ENCODE peak calls at places on chromosomes 11 and 22, in five cellular contexts. Z, W, C, P and D are unnamed samples.
A peak's percentile ranks its signal among the peaks of the same experiment; 100 is the strongest.

GRCh38 chr22:43402128-43402527 is 9.7 kb upstream of the MPPED1 start:
- DNase-seq in Z (no peak), W (no peak), C (no peak), P (no peak), D (no peak)

GRCh38 chr11:117314840-117315239 is 1.2 kb downstream of the BACE1 start:
- DNase-seq in Z (no peak), W (peak; percentile 36), C (no peak), P (peak; percentile 59), D (peak; percentile 74)

GRCh38 chr11:72328366-72329224 is 84.6 kb upstream of the PHOX2A start:
- DNase-seq in Z (no peak), W (peak; percentile 15), C (no peak), P (no peak), D (no peak)

GRCh38 chr22:20434264-20434751 is 3.3 kb downstream of the SCARF2 start:
- DNase-seq in Z (no peak), W (no peak), C (no peak), P (peak; percentile 61), D (peak; percentile 54)

GRCh38 chr11:118565062-118565461 is 669 bp downstream of the IFT46 start:
- DNase-seq in Z (peak; percentile 66), W (peak; percentile 6), C (no peak), P (no peak), D (no peak)

GRCh38 chr11:3178349-3178748 is 13.2 kb upstream of the OSBPL5 start:
- DNase-seq in Z (no peak), W (no peak), C (no peak), P (no peak), D (no peak)

GRCh38 chr11:102733232-102733875 is 8.6 kb upstream of the MMP8 start:
- DNase-seq in Z (no peak), W (peak; percentile 85), C (peak; percentile 59), P (no peak), D (peak; percentile 84)

GRCh38 chr11:92978226-92979111 is 9.0 kb downstream of the MTNR1B start:
- DNase-seq in Z (no peak), W (no peak), C (no peak), P (no peak), D (no peak)

GRCh38 chr22:38462960-38463784 is 4.7 kb upstream of the KDELR3 start:
- DNase-seq in Z (no peak), W (peak; percentile 87), C (no peak), P (no peak), D (peak; percentile 72)

GRCh38 chr11:63590024-63590788 is 24.0 kb downstream of the PLAAT3 start:
- DNase-seq in Z (peak; percentile 15), W (no peak), C (no peak), P (peak; percentile 35), D (no peak)

GRCh38 chr11:118411523-118411922 is 10.1 kb downstream of the ATP5MG start:
- DNase-seq in Z (no peak), W (no peak), C (no peak), P (no peak), D (no peak)

GRCh38 chr11:84906995-84907394 is 720.1 kb downstream of the DLG2 start:
- DNase-seq in Z (no peak), W (no peak), C (no peak), P (no peak), D (no peak)

GRCh38 chr11:84430661-84431060 is 1144.5 kb upstream of the CCDC90B start:
- DNase-seq in Z (no peak), W (peak; percentile 33), C (no peak), P (no peak), D (no peak)

GRCh38 chr11:2807801-2808241 is 77.8 kb downstream of the CDKN1C start:
- DNase-seq in Z (no peak), W (no peak), C (peak; percentile 20), P (peak; percentile 75), D (peak; percentile 41)

GRCh38 chr11:1743587-1744136 is 6.7 kb downstream of the IFITM10 start:
- DNase-seq in Z (no peak), W (no peak), C (no peak), P (no peak), D (peak; percentile 44)

GRCh38 chr11:19032990-19033389 is 27.5 kb downstream of the MRGPRX2 start:
- DNase-seq in Z (no peak), W (no peak), C (no peak), P (no peak), D (no peak)

GRCh38 chr22:24827305-24827704 is 21.3 kb downstream of the SGSM1 start:
- DNase-seq in Z (no peak), W (no peak), C (peak; percentile 77), P (no peak), D (peak; percentile 65)

GRCh38 chr11:118895093-118896039 is 11.7 kb downstream of the CXCR5 start:
- DNase-seq in Z (no peak), W (peak; percentile 37), C (no peak), P (no peak), D (peak; percentile 94)

GRCh38 chr11:66068923-66069714 is 953 bp upstream of the PACS1 start:
- DNase-seq in Z (peak; percentile 51), W (peak; percentile 92), C (peak; percentile 66), P (no peak), D (peak; percentile 85)

GRCh38 chr11:29629281-29629680 is 387.5 kb downstream of the KCNA4 start:
- DNase-seq in Z (no peak), W (no peak), C (no peak), P (no peak), D (no peak)

GRCh38 chr11:134794192-134794591 is 382.1 kb upstream of the B3GAT1 start:
- DNase-seq in Z (no peak), W (no peak), C (no peak), P (no peak), D (no peak)

GRCh38 chr11:13135385-13136271 is 126.5 kb downstream of the RASSF10 start:
- DNase-seq in Z (peak; percentile 64), W (peak; percentile 30), C (no peak), P (no peak), D (no peak)

GRCh38 chr22:49633010-49633324 is 194.7 kb downstream of the BRD1 start:
- DNase-seq in Z (no peak), W (no peak), C (no peak), P (no peak), D (no peak)

GRCh38 chr11:58466293-58466692 is 24.3 kb upstream of the OR5B12 start:
- DNase-seq in Z (no peak), W (no peak), C (no peak), P (no peak), D (no peak)

GRCh38 chr11:112770487-112770886 is 190.7 kb upstream of the NCAM1 start:
- DNase-seq in Z (peak; percentile 88), W (no peak), C (no peak), P (no peak), D (no peak)

GRCh38 chr11:77454867-77455655 is 18.8 kb downstream of the PAK1 start:
- DNase-seq in Z (no peak), W (no peak), C (no peak), P (no peak), D (no peak)

GRCh38 chr11:10544491-10545470 is 3.8 kb upstream of the RNF141 start:
- DNase-seq in Z (no peak), W (no peak), C (no peak), P (no peak), D (peak; percentile 89)

GRCh38 chr22:26172389-26172990 is 3.2 kb downstream of the SEZ6L start:
- DNase-seq in Z (no peak), W (peak; percentile 87), C (no peak), P (no peak), D (no peak)

GRCh38 chr11:96321066-96321465 is 21.9 kb downstream of the MAML2 start:
- DNase-seq in Z (no peak), W (no peak), C (no peak), P (no peak), D (no peak)

GRCh38 chr22:37046589-37046988 is 5.0 kb upstream of the KCTD17 start:
- DNase-seq in Z (no peak), W (no peak), C (no peak), P (no peak), D (peak; percentile 64)

GRCh38 chr22:37044634-37045625 is 6.6 kb upstream of the KCTD17 start:
- DNase-seq in Z (no peak), W (no peak), C (no peak), P (no peak), D (no peak)

GRCh38 chr22:37043828-37044538 is 7.6 kb upstream of the KCTD17 start:
- DNase-seq in Z (peak; percentile 57), W (peak; percentile 68), C (peak; percentile 87), P (no peak), D (peak; percentile 89)

GRCh38 chr22:37045958-37046357 is 5.6 kb upstream of the KCTD17 start:
- DNase-seq in Z (no peak), W (peak; percentile 74), C (no peak), P (no peak), D (no peak)

DNA sequence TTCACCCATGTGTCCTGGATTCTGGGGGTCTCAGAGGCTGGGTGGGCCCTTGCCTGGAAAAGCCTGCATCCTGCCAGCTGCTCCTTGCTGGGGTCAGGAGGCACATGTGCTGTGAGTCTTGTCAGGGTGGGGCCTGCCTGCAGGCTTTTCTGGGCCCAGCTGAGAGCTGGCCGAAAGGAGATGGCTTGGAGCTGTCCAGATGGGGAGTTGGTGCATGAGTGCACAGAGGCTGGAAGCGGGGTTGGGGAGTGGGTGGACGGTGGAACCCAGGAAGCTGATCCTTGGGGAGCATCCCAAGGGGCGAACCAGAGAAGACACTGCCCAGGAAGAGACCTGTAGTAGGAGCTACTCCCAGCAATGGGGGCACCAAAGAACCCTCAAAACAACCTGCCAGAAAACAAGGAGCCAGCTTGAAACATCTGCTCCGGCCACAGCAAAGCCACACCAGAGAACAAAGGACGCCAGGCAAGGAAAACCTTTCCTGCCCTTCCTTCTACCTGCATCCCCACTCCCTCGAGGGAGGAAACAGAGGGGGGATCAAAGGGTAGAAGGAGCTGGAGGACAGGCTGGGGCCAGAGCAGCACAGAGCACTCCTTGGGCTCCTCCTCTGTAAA is 8.2 kb upstream of the KCTD17 start:
- DNase-seq in Z (no peak), W (no peak), C (no peak), P (no peak), D (peak; percentile 32)
- TF ChIP-seq POLR2AphosphoS5 in Z (no peak), W (no peak), C (no peak), P (no peak), D (no peak)

DNA sequence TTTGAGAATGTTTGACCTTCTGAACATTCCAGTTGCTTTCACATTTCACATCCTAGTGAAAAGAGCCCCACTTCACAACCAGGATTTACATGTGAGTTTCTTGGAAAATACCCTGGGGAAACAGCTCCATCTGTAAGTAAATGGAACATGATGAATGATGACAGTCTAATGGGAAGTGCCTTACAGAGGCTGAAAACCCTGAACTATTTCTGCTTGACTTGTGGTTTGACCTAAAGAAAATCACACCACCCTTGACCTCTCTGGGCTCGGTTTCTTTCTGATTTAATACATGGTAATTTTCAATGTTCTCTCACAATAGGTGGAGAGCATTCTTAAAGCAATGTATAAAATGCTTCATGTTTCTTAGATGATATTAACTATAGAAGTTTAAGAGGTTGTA is 499.4 kb upstream of the API5 start:
- DNase-seq in Z (no peak), W (no peak), C (no peak), P (no peak), D (no peak)
- TF ChIP-seq POLR2AphosphoS5 in Z (no peak), W (no peak), C (no peak), P (no peak), D (no peak)

GRCh38 chr22:27474711-27475547 is 326.6 kb downstream of the MN1 start:
- DNase-seq in Z (peak; percentile 78), W (peak; percentile 88), C (no peak), P (peak; percentile 79), D (no peak)
- TF ChIP-seq POLR2AphosphoS5 in Z (peak; percentile 30), W (peak; percentile 38), C (no peak), P (no peak), D (no peak)

GRCh38 chr11:46674463-46675287 is 25.7 kb downstream of the ARHGAP1 start:
- DNase-seq in Z (no peak), W (peak; percentile 92), C (peak; percentile 63), P (peak; percentile 40), D (peak; percentile 78)
- TF ChIP-seq POLR2AphosphoS5 in Z (no peak), W (no peak), C (peak; percentile 8), P (no peak), D (peak; percentile 70)

GRCh38 chr11:67563354-67564114 is 20.1 kb upstream of the GSTP1 start:
- DNase-seq in Z (no peak), W (no peak), C (no peak), P (peak; percentile 83), D (no peak)
- TF ChIP-seq POLR2AphosphoS5 in Z (no peak), W (no peak), C (no peak), P (peak; percentile 65), D (no peak)